ENCODE peak calls at places on chromosome 14, in six cellular contexts. V, M, Q, N, P and J are unnamed samples.

GRCh38 chr14:55158412-55158811 is 29.4 kb downstream of the LGALS3 start:
- DNase-seq in M (no peak), Q (no peak), N (no peak), V (no peak), P (no peak), J (no peak)

GRCh38 chr14:92692822-92693226 is 55.6 kb downstream of the LGMN start:
- DNase-seq in P (no peak), M (no peak), V (no peak), Q (no peak), N (no peak), J (no peak)

GRCh38 chr14:62269204-62269603 is 507.0 kb downstream of the SNAPC1 start:
- DNase-seq in V (no peak), Q (no peak), N (no peak), P (no peak), M (no peak), J (no peak)

GRCh38 chr14:87131879-87132278 is 861.1 kb downstream of the GALC start:
- DNase-seq in M (no peak), Q (no peak), V (no peak), N (no peak), P (no peak), J (no peak)

GRCh38 chr14:68813318-68813838 is 20.5 kb upstream of the ZFP36L1 start:
- DNase-seq in N (no peak), M (no peak), P (no peak), Q (no peak), V (no peak), J (no peak)

GRCh38 chr14:99728231-99728920 is 44.3 kb downstream of the CYP46A1 start:
- DNase-seq in N (no peak), Q (no peak), M (no peak), V (peak; percentile 8), P (no peak), J (no peak)

GRCh38 chr14:65318636-65319506 is 93.7 kb upstream of the FUT8 start:
- DNase-seq in N (no peak), V (no peak), Q (peak; percentile 80), P (no peak), M (no peak), J (no peak)

GRCh38 chr14:50037837-50038236 is 78.5 kb downstream of the VCPKMT start:
- DNase-seq in P (peak; percentile 23), Q (no peak), N (no peak), M (no peak), V (no peak), J (no peak)

GRCh38 chr14:101496779-101497420 is 64.4 kb upstream of the DIO3 start:
- DNase-seq in P (no peak), M (no peak), Q (no peak), N (no peak), V (no peak), J (no peak)

GRCh38 chr14:100673085-100673806 is 53.4 kb upstream of the DLK1 start:
- DNase-seq in V (peak; percentile 62), Q (no peak), M (no peak), P (peak; percentile 76), N (peak; percentile 25), J (peak; percentile 73)

GRCh38 chr14:54591461-54592245 is 24.7 kb downstream of the SAMD4A start:
- DNase-seq in P (no peak), N (no peak), V (no peak), M (no peak), Q (no peak), J (no peak)

GRCh38 chr14:90857866-90858265 is 41.6 kb upstream of the TTC7B start:
- DNase-seq in N (no peak), V (no peak), M (no peak), P (no peak), Q (no peak), J (no peak)

GRCh38 chr14:59439256-59440015 is 25.7 kb downstream of the GPR135 start:
- DNase-seq in M (no peak), P (no peak), V (no peak), Q (no peak), N (no peak), J (no peak)

GRCh38 chr14:100593751-100594624 is 6.8 kb upstream of the BEGAIN start:
- DNase-seq in V (peak; percentile 7), M (no peak), Q (no peak), P (no peak), N (no peak), J (no peak)

GRCh38 chr14:75232597-75232996 is 46.0 kb upstream of the FOS start:
- DNase-seq in V (no peak), M (no peak), Q (no peak), N (no peak), P (no peak), J (no peak)

GRCh38 chr14:56821177-56821576 is 10.9 kb upstream of the OTX2 start:
- DNase-seq in N (no peak), P (no peak), Q (no peak), V (no peak), M (no peak), J (no peak)

DNA sequence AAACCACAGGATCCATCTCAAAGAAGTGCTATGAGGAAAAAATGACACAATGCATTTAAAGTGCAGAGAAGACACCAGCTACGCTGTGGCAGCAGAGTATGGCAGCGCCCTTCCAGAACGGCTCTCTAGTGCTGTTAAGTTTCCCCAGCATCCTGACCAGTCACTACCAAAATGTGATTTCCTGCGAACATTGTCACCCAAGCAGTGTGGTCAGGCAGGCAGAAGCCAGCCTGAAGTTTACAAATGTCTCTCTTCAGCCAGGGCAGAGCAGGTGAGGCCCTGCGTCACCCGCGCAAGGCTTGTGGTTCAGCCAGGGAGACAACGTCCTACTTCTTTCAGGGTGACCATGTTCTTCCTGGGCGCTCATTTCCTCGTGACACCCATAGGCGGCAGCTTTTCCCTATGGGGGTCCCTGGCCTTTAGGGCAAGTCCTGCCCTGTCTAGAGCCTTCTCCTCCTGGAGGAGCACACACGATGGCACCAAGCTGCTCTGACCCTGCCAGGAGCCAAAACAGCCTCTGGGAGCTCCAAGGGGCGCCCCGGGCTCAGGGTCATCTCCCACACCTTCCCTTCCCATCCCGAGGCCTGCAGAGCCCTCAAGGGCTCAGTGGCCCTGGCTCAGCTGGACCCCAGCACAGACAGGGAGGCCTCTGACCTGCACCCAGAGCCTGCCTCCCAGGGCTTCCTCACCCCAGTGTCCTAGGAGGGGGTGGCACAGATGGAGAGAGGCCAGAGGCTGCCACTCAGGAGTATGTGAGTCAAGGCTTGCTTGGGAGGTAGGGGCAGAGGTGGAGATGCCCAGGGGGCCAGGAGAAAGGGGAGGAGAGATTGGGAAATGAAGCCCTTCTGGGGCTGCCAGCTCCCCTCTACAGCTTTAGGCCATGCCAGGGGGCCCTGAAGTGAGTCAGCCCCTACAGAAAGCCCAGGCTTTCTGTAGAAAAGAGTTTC is 41.9 kb downstream of the PSMA6 start:
- DNase-seq in M (no peak), N (no peak), Q (no peak), V (no peak), P (peak; percentile 48), J (peak; percentile 78)
- TF ChIP-seq ATF3 in M (no peak), N (no peak), Q (no peak), V (no peak), P (no peak), J (peak; percentile 41)

DNA sequence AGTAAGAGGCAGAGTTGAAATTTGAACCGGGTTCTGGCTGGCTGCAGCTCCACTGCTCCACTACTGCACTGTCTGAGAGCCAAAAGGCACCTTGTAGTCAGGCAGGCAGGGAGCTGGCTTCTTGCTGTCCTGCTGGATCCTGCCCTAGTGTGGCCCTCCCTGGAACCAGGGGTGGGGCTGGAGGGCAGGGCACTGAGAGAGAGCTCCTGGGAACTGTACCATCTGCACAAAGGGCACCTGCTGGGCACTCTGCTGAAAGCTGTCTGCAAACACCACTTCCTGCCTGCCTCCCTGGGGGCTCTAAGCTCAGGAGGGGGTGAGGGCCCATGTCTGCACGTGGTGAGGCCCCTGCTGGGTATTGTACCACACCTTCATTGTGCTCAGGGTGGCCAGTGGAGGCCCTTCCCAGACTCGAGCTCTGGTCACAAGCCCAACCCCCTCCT is 19.0 kb upstream of the TCL1B start:
- DNase-seq in N (no peak), Q (no peak), P (no peak), V (peak; percentile 24), M (no peak), J (no peak)
- TF ChIP-seq ATF3 in N (no peak), Q (no peak), P (no peak), V (no peak), M (no peak), J (no peak)

DNA sequence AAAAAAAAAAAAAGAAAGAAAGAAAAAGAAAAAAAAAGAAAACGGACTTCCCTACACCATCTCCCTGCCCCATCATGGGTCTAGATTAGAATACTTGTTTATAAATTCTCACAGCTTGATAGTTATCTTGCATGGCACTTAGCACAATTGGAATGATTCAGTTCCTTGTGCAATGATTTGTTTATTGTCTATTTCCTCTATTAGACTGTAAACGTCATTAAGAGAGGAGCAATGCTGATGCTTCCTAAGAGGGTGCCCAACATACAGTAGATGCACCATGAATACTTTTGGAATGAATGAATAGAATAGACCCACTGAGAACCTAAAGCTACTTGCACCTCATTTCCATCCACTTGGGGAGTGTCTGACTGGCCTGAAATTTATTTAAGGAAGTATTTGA is 40.8 kb downstream of the PAX9 start:
- DNase-seq in N (no peak), V (no peak), M (no peak), P (no peak), Q (no peak), J (no peak)
- TF ChIP-seq ATF3 in N (no peak), V (no peak), M (no peak), P (no peak), Q (no peak), J (no peak)

DNA sequence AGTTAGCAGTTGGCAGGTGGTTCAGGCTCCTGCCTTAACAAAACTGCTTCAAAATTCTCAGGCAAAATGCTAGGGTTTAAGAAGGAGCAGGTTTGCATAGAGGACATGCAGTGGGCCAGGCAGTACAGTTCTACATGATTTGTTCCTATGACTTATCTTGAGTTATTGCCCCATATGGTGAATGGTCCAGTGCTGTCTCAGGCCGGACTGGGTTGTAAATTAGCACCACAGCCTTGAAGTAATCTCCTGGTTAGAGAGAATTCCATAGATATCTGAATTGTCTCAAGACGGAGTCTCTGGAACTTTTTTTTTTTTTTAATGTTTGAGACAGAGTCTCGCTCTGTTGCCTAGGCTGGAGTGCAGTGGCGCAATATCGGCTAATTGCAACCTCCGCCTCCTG is 11.8 kb upstream of the PRPF39 start:
- DNase-seq in P (no peak), Q (no peak), V (no peak), M (no peak), N (no peak), J (no peak)
- TF ChIP-seq ATF3 in P (no peak), Q (no peak), V (no peak), M (no peak), N (no peak), J (no peak)